ENCODE peak calls at places on chromosome 15, in seven cellular contexts. Z is K562, O is IMR-90, B is A549, D is HepG2, P is H1, T is GM12878. M is an unnamed sample.

GRCh38 chr15:67805008-67805681 is 20.2 kb upstream of the SKOR1 start:
- DNase-seq in B (no peak), Z (no peak), D (no peak), P (peak; percentile 49), O (no peak), T (no peak), M (no peak)

GRCh38 chr15:38603672-38604071 is 39.1 kb upstream of the RASGRP1 start:
- DNase-seq in T (no peak), D (no peak), O (no peak), P (no peak), B (no peak), Z (no peak), M (no peak)

GRCh38 chr15:62453979-62454378 is 288.9 kb upstream of the C2CD4B start:
- DNase-seq in D (no peak), O (peak; percentile 80), Z (no peak), B (no peak), T (no peak), P (no peak), M (no peak)

GRCh38 chr15:57286446-57287127 is 89.7 kb upstream of the CGNL1 start:
- DNase-seq in D (no peak), Z (no peak), P (no peak), B (no peak), T (no peak), O (no peak), M (no peak)

GRCh38 chr15:97968380-97968779 is 7.9 kb downstream of the ARRDC4 start:
- DNase-seq in T (no peak), B (no peak), Z (no peak), O (peak; percentile 90), D (no peak), P (no peak), M (no peak)

GRCh38 chr15:92009162-92009561 is 155.7 kb downstream of the SLCO3A1 start:
- DNase-seq in Z (no peak), P (no peak), D (no peak), O (no peak), B (no peak), T (no peak), M (no peak)

GRCh38 chr15:87326274-87326673 is 930.3 kb downstream of the NTRK3 start:
- DNase-seq in P (no peak), O (no peak), Z (no peak), B (no peak), D (no peak), T (no peak), M (no peak)

GRCh38 chr15:96330064-96330449 is 443 bp upstream of the NR2F2 start:
- DNase-seq in P (peak; percentile 81), T (no peak), D (no peak), B (peak; percentile 81), O (peak; percentile 89), Z (no peak), M (peak; percentile 62)

GRCh38 chr15:85910796-85911195 is 116.1 kb upstream of the KLHL25 start:
- DNase-seq in D (no peak), B (no peak), O (no peak), T (no peak), Z (no peak), P (no peak), M (no peak)

GRCh38 chr15:68106656-68107055 is 52.5 kb downstream of the PIAS1 start:
- DNase-seq in T (no peak), P (no peak), Z (no peak), B (no peak), O (peak; percentile 56), D (peak; percentile 9), M (no peak)

GRCh38 chr15:25175789-25176615 is 221.2 kb downstream of the SNRPN start:
- DNase-seq in O (no peak), T (no peak), P (no peak), Z (no peak), B (no peak), D (no peak), M (peak; percentile 1)

GRCh38 chr15:63474810-63475316 is 29.5 kb upstream of the USP3 start:
- DNase-seq in T (peak; percentile 98), P (no peak), D (peak; percentile 60), O (no peak), Z (no peak), B (no peak), M (no peak)

DNA sequence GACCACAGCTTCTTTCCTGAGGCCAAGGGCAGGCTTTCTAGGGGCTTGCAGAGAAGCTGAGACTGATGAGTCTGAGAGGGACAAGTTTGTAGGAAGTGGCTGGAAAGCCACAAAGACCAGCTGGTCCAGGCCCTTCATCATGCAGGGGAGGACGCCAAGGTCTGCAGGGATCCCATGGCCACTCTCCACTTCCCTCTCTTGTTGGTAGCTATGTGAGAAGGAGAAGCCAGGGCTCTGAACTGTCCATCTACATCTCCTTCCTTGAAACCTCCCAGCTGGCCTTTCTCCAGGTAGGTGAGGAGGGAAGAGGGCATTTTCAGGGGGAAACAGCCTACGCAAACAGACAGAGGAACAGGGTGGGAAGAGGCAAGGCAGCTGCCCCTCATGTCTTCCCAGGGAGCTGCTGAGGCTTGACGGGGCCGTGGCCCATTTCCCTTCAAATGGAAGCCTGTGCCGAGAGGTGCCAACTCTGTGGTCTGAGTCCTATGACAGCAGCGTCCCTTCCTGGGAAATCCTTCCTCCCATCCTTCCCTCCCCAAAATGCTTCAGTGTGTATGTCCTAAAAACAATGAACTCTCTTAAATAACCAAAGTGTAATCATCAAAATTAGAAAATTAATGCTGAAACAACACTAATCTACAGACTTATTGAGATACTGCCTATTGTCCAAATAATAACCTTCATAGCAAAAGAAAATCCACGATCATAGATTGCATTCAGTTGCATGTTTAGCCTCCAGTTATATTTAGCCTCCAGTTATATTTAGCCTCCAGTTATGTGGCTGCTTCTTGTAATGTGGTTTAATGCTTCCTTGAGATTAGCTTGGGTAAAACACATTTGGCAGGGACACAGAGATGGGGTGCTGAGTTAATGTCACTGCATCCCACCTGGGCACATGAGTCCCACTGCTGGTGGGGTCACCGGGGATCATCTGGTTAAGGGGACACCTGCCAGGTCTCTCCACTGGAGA is 36.0 kb downstream of the GNB5 start:
- DNase-seq in P (peak; percentile 28), O (no peak), D (no peak), T (no peak), B (no peak), Z (no peak), M (no peak)
- TF ChIP-seq USF2 in P (no peak), O (no peak), D (no peak), T (no peak), B (no peak), Z (no peak), M (no peak)

GRCh38 chr15:46059921-46060565 is 425.2 kb downstream of the SQOR start:
- DNase-seq in T (no peak), O (no peak), D (no peak), P (no peak), Z (no peak), B (no peak), M (no peak)
- TF ChIP-seq USF2 in T (no peak), O (no peak), D (no peak), P (no peak), Z (no peak), B (no peak), M (no peak)

GRCh38 chr15:40320931-40321371 is 2.5 kb upstream of the INAFM2 start:
- DNase-seq in B (peak; percentile 72), P (no peak), Z (peak; percentile 69), O (peak; percentile 67), T (no peak), D (peak; percentile 66), M (peak; percentile 50)
- TF ChIP-seq USF2 in B (no peak), P (no peak), Z (no peak), O (no peak), T (no peak), D (no peak), M (no peak)

GRCh38 chr15:33150993-33151392 is 43.5 kb downstream of the FMN1 start:
- DNase-seq in D (no peak), T (no peak), O (no peak), B (no peak), Z (no peak), P (no peak), M (no peak)

GRCh38 chr15:33152502-33153109 is 41.9 kb downstream of the FMN1 start:
- DNase-seq in Z (no peak), P (no peak), B (no peak), O (peak; percentile 11), T (no peak), D (no peak), M (no peak)

GRCh38 chr15:33154366-33155166 is 39.9 kb downstream of the FMN1 start:
- DNase-seq in B (no peak), Z (no peak), O (peak; percentile 55), D (no peak), P (no peak), T (no peak), M (no peak)

GRCh38 chr15:33156021-33156420 is 38.5 kb downstream of the FMN1 start:
- DNase-seq in O (no peak), P (no peak), Z (no peak), B (no peak), D (no peak), T (no peak), M (no peak)

GRCh38 chr15:33153548-33153947 is 41.0 kb downstream of the FMN1 start:
- DNase-seq in Z (no peak), D (no peak), T (no peak), B (no peak), P (no peak), O (no peak), M (no peak)
- TF ChIP-seq USF2 in Z (no peak), D (no peak), T (no peak), B (no peak), P (no peak), O (no peak), M (no peak)

GRCh38 chr15:90471769-90472168 is 58.0 kb upstream of the CRTC3 start:
- DNase-seq in Z (no peak), O (no peak), B (no peak), T (no peak), P (no peak), D (no peak), M (no peak)
- TF ChIP-seq USF2 in Z (no peak), O (no peak), B (no peak), T (no peak), P (no peak), D (no peak), M (no peak)

GRCh38 chr15:29538110-29538509 is 268.5 kb upstream of the NSMCE3 start:
- DNase-seq in T (no peak), Z (no peak), P (no peak), D (no peak), B (no peak), O (no peak), M (no peak)
- TF ChIP-seq USF2 in T (no peak), Z (no peak), P (no peak), D (no peak), B (no peak), O (no peak), M (no peak)

DNA sequence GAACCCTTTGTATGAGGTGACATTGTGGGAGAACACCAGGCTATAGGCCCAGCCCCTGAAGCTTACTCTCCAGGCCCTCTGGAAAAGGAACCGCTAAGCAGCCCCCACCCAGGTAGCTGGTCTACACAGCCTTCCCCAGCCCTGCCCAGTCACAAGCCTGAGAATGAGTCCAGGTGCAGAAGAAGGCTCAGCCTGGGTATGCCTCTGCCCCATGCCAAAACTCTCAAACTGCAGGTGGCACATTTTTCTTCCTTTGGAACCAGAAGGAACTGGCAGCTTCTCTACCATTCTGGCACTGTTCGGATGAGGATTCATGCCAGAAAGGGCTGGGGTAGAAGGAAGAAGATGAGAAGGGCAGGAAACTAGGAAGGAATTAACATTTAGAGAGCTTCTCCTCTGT is 23.7 kb upstream of the TBC1D21 start:
- DNase-seq in P (no peak), D (no peak), Z (no peak), T (no peak), O (no peak), B (no peak), M (no peak)
- TF ChIP-seq USF2 in P (no peak), D (no peak), Z (no peak), T (no peak), O (no peak), B (no peak), M (no peak)

M was measured in WTC11.